ENCODE peak calls at places on chromosomes 1 and 21, in six cellular contexts. E, M, D, C, I and K are unnamed samples.

GRCh38 chr1:89525169-89525855 is 683 bp downstream of the LRRC8B start:
- DNase-seq in E (peak; percentile 68), M (no peak), D (peak; percentile 73), C (no peak), I (peak; percentile 12), K (peak; percentile 52)

GRCh38 chr1:177983824-177984528 is 14.1 kb upstream of the SEC16B start:
- DNase-seq in E (peak; percentile 29), M (peak; percentile 92), D (peak; percentile 59), C (peak; percentile 42), I (no peak), K (no peak)

GRCh38 chr1:29326123-29326522 is 89.8 kb downstream of the PTPRU start:
- DNase-seq in E (no peak), M (no peak), D (no peak), C (no peak), I (no peak), K (no peak)

GRCh38 chr1:211345719-211346118 is 19.1 kb downstream of the TRAF5 start:
- DNase-seq in E (no peak), M (no peak), D (peak; percentile 80), C (no peak), I (no peak), K (no peak)

GRCh38 chr1:30912203-30912602 is 3.6 kb upstream of the SDC3 start:
- DNase-seq in E (no peak), M (no peak), D (no peak), C (no peak), I (no peak), K (peak; percentile 42)

GRCh38 chr1:46131727-46132528 is 501 bp downstream of the PIK3R3 start:
- DNase-seq in E (peak; percentile 36), M (no peak), D (peak; percentile 45), C (peak; percentile 25), I (no peak), K (no peak)

GRCh38 chr1:161160763-161161162 is 1.5 kb downstream of the USP21 start:
- DNase-seq in E (no peak), M (no peak), D (no peak), C (no peak), I (no peak), K (no peak)

GRCh38 chr1:31155216-31155806 is 84.4 kb downstream of the NKAIN1 start:
- DNase-seq in E (peak; percentile 90), M (no peak), D (peak; percentile 87), C (peak; percentile 66), I (peak; percentile 38), K (peak; percentile 75)

GRCh38 chr1:88983791-88984552 is 8.5 kb downstream of the KYAT3 start:
- DNase-seq in E (peak; percentile 39), M (no peak), D (peak; percentile 82), C (peak; percentile 51), I (peak; percentile 15), K (no peak)

GRCh38 chr1:182413486-182413885 is 13.0 kb upstream of the TEDDM1 start:
- DNase-seq in E (no peak), M (no peak), D (no peak), C (no peak), I (no peak), K (no peak)

GRCh38 chr1:107389410-107390075 is 248.7 kb downstream of the NTNG1 start:
- DNase-seq in E (no peak), M (no peak), D (no peak), C (no peak), I (no peak), K (no peak)

GRCh38 chr1:70436617-70437236 is 25.7 kb downstream of the CTH start:
- DNase-seq in E (no peak), M (no peak), D (no peak), C (no peak), I (no peak), K (no peak)

GRCh38 chr1:202590975-202591411 is 119.3 kb downstream of the SYT2 start:
- DNase-seq in E (no peak), M (no peak), D (no peak), C (no peak), I (no peak), K (no peak)

GRCh38 chr1:215290018-215290417 is 207.5 kb downstream of the KCNK2 start:
- DNase-seq in E (no peak), M (no peak), D (no peak), C (peak; percentile 0), I (no peak), K (no peak)

GRCh38 chr1:234628099-234628498 is 18.1 kb upstream of the IRF2BP2 start:
- DNase-seq in E (no peak), M (no peak), D (no peak), C (peak; percentile 80), I (no peak), K (no peak)

GRCh38 chr1:33893147-33893830 is 29.4 kb downstream of the HMGB4 start:
- DNase-seq in E (no peak), M (peak; percentile 53), D (no peak), C (no peak), I (no peak), K (no peak)

GRCh38 chr1:184513421-184513820 is 126.6 kb downstream of the C1orf21 start:
- DNase-seq in E (no peak), M (no peak), D (peak; percentile 26), C (no peak), I (no peak), K (no peak)

GRCh38 chr1:26285366-26286063 is 5.6 kb downstream of the SH3BGRL3 start:
- DNase-seq in E (peak; percentile 74), M (no peak), D (peak; percentile 90), C (no peak), I (no peak), K (no peak)

GRCh38 chr1:247277211-247277610 is 21.3 kb downstream of the VN1R5 start:
- DNase-seq in E (no peak), M (no peak), D (no peak), C (no peak), I (no peak), K (no peak)

GRCh38 chr1:212610575-212610967 is 2.0 kb downstream of the ATF3 start:
- DNase-seq in E (no peak), M (no peak), D (no peak), C (no peak), I (no peak), K (no peak)

GRCh38 chr1:228307218-228308023 is 99.2 kb downstream of the TRIM11 start:
- DNase-seq in E (no peak), M (no peak), D (no peak), C (no peak), I (no peak), K (peak; percentile 38)

GRCh38 chr1:10710489-10710888 is 86.0 kb downstream of the CASZ1 start:
- DNase-seq in E (no peak), M (no peak), D (no peak), C (no peak), I (no peak), K (no peak)

GRCh38 chr21:42056996-42057689 is 14.0 kb upstream of the UMODL1 start:
- DNase-seq in E (no peak), M (peak; percentile 84), D (peak; percentile 28), C (peak; percentile 48), I (no peak), K (no peak)

GRCh38 chr1:180042994-180043622 is 88.5 kb downstream of the CEP350 start:
- DNase-seq in E (no peak), M (peak; percentile 42), D (no peak), C (peak; percentile 10), I (no peak), K (no peak)

GRCh38 chr1:180046674-180047073 is 92.1 kb downstream of the CEP350 start:
- DNase-seq in E (no peak), M (no peak), D (no peak), C (no peak), I (no peak), K (no peak)

GRCh38 chr1:180041587-180041986 is 87.0 kb downstream of the CEP350 start:
- DNase-seq in E (no peak), M (no peak), D (no peak), C (no peak), I (no peak), K (no peak)

GRCh38 chr1:180040034-180040433 is 85.4 kb downstream of the CEP350 start:
- DNase-seq in E (peak; percentile 4), M (no peak), D (no peak), C (peak; percentile 12), I (no peak), K (no peak)

GRCh38 chr1:180043785-180044184 is 89.2 kb downstream of the CEP350 start:
- DNase-seq in E (no peak), M (no peak), D (no peak), C (no peak), I (no peak), K (no peak)
- H3K27ac ChIP-seq in E (no peak overlapping the region), M (no peak overlapping the region), D (no peak overlapping the region), C (no peak overlapping the region), I (no peak overlapping the region), K (no peak overlapping the region)

GRCh38 chr1:27560271-27561125 is 43.4 kb downstream of the AHDC1 start:
- DNase-seq in E (peak; percentile 56), M (no peak), D (no peak), C (no peak), I (no peak), K (no peak)
- H3K27ac ChIP-seq in E (peak overlapping the region; percentile 94), M (no peak overlapping the region), D (peak overlapping the region; percentile 66), C (peak overlapping the region; percentile 98), I (no peak overlapping the region), K (no peak overlapping the region)

GRCh38 chr1:154329152-154329521 is 3.8 kb downstream of the ATP8B2 start:
- DNase-seq in E (peak; percentile 44), M (no peak), D (peak; percentile 93), C (no peak), I (no peak), K (no peak)

GRCh38 chr1:154329551-154330131 is 4.3 kb downstream of the ATP8B2 start:
- DNase-seq in E (peak; percentile 26), M (no peak), D (peak; percentile 28), C (no peak), I (no peak), K (no peak)

GRCh38 chr1:154326546-154327465 is 1.5 kb downstream of the ATP8B2 start:
- DNase-seq in E (no peak), M (no peak), D (no peak), C (peak; percentile 53), I (no peak), K (no peak)

GRCh38 chr1:154327466-154328317 is 2.4 kb downstream of the ATP8B2 start:
- DNase-seq in E (no peak), M (no peak), D (peak; percentile 33), C (no peak), I (no peak), K (no peak)

DNA sequence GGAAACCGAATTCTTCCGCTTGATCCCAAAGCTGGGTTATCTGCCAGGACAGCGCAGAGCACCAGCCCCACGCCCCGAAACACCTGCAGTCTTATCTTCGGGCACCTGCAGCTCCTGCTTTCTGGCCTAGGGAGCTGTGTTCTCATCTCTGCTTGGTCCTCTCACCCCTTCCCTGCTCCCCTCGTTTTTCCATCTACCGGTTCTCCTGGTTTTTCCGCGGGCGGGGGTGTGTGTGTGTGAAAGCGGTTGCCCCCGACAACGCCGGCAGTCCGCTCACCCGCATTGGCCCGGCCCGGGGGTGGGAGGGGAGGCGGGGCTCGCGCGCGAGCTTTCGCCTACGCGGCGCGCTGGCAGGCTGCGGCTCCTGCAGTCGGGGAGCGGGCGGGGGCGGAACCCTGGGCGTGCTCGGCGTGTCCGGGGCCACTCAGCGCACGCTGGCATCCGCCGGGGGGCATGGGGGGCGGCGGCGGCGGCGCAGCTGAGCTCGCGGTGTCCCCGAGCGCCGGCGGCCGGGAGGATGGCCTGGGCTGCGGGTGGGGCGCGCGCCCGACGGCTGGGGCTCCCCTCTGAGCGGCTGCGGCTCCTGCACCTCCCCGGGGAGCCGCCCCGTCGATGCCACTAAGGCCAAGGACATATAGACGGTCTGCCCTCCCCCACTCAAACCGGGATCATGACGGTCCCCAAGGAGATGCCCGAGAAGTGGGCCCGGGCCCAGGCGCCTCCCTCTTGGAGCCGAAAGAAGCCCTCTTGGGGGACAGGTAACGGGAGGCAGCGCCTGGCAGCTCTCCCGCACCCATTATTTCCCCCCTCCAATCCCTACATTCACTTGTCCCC is 3.2 kb downstream of the ATP8B2 start:
- DNase-seq in E (peak; percentile 92), M (no peak), D (peak; percentile 86), C (peak; percentile 63), I (peak; percentile 77), K (peak; percentile 90)
- H3K27ac ChIP-seq in E (peak overlapping the region; percentile 26), M (peak overlapping the region; percentile 31), D (no peak overlapping the region), C (peak overlapping the region; percentile 99), I (peak overlapping the region; percentile 87), K (no peak overlapping the region)

GRCh38 chr1:100584761-100585745 is 47.1 kb downstream of the GPR88 start:
- DNase-seq in E (no peak), M (no peak), D (no peak), C (no peak), I (no peak), K (no peak)
- H3K27ac ChIP-seq in E (no peak overlapping the region), M (no peak overlapping the region), D (no peak overlapping the region), C (no peak overlapping the region), I (no peak overlapping the region), K (peak overlapping the region; percentile 77)